ENCODE peak calls at places on chromosomes 3 and 15, in ten cellular contexts. Y, B, C, T, L, V, O, U, X and J are unnamed samples.

GRCh38 chr3:39435006-39435748 is 28.7 kb downstream of the RPSA start:
- DNase-seq in Y (no peak), B (no peak), C (no peak), T (no peak), L (no peak), V (peak; percentile 59), O (no peak), U (no peak), X (no peak), J (peak; percentile 24)

GRCh38 chr3:170320471-170321121 is 36.9 kb upstream of the SKIL start:
- DNase-seq in Y (no peak), B (no peak), C (no peak), T (no peak), L (no peak), V (no peak), O (peak; percentile 71), U (no peak), X (no peak), J (no peak)

GRCh38 chr15:64697911-64698369 is 77.4 kb downstream of the RBPMS2 start:
- DNase-seq in Y (no peak), B (peak; percentile 20), C (no peak), T (no peak), L (no peak), V (no peak), O (no peak), U (no peak), X (no peak), J (no peak)

GRCh38 chr15:55389276-55389631 is 18.9 kb downstream of the CCPG1 start:
- DNase-seq in Y (no peak), B (peak; percentile 80), C (peak; percentile 33), T (no peak), L (no peak), V (no peak), O (no peak), U (no peak), X (no peak), J (no peak)

GRCh38 chr3:78878789-78879515 is 888.8 kb downstream of the ROBO1 start:
- DNase-seq in Y (no peak), B (peak; percentile 26), C (no peak), T (no peak), L (no peak), V (no peak), O (no peak), U (no peak), X (no peak), J (no peak)

GRCh38 chr3:185205865-185206264 is 48.0 kb downstream of the EHHADH start:
- DNase-seq in Y (no peak), B (peak; percentile 66), C (no peak), T (no peak), L (no peak), V (no peak), O (no peak), U (no peak), X (no peak), J (no peak)

GRCh38 chr3:171791695-171792082 is 18.6 kb downstream of the PLD1 start:
- DNase-seq in Y (no peak), B (peak; percentile 75), C (no peak), T (no peak), L (no peak), V (no peak), O (no peak), U (no peak), X (no peak), J (no peak)

GRCh38 chr3:14248849-14249523 is 70.4 kb downstream of the LSM3 start:
- DNase-seq in Y (no peak), B (no peak), C (no peak), T (peak; percentile 42), L (peak; percentile 93), V (peak; percentile 72), O (no peak), U (no peak), X (no peak), J (no peak)

GRCh38 chr3:57164217-57164605 is 942 bp downstream of the IL17RD start:
- DNase-seq in Y (no peak), B (no peak), C (no peak), T (no peak), L (peak; percentile 81), V (peak; percentile 57), O (peak; percentile 55), U (no peak), X (no peak), J (no peak)

DNA sequence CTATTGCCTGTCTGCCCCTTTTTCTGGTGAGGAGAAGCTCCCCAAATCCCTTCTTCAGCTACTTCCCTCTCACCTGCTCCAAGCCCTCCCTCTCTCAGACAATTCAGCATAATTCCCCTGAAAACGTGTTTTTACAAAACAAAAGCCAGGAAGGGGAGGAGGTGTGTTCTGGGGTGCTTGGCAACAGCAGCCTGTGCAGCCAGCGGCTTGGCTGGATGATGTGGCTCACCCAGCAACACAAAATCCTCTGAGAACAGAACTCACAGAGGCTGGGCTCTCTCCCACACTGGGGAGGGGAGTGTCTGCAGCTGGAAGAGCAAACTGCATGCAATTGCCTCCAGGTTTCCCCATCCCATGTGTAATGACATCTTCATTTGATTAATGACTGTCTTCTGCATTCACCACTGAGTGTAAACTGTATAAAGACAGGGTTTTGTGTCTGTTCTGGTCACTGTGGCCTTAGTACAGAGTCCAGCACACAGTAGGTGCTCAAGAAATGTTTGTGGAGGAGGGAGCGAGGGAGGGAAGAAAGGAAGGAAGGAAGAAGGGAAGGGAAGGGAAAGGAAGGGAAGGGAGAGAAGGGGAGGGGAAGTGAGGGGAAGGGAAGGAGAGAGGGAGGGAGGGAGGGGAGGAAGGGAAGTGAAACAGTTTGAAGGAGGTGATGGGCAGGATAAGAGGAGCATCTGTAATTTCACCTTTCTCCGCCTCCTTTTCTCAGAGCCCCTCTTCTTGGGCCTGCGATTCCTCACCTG is 70.1 kb upstream of the GLCE start:
- DNase-seq in Y (no peak), B (no peak), C (no peak), T (peak; percentile 40), L (no peak), V (no peak), O (peak; percentile 83), U (no peak), X (no peak), J (peak; percentile 34)
- H3K4me1 ChIP-seq in Y (peaks cover 26% of the 10 kb centered on the region), B (peaks cover 38% of the 10 kb centered on the region), C (peaks cover 51% of the 10 kb centered on the region), T (peaks cover 8% of the 10 kb centered on the region), L (peaks cover 3% of the 10 kb centered on the region), V (no peaks in the 10 kb centered on the region), O (peaks cover 36% of the 10 kb centered on the region), U (peaks cover 1% of the 10 kb centered on the region), X (no peaks in the 10 kb centered on the region), J (peaks cover 13% of the 10 kb centered on the region)

GRCh38 chr3:38003817-38004414 is 13.3 kb downstream of the VILL start:
- DNase-seq in Y (no peak), B (no peak), C (no peak), T (no peak), L (peak; percentile 65), V (no peak), O (no peak), U (no peak), X (peak; percentile 58), J (no peak)
- H3K4me3 ChIP-seq in Y (no peak overlapping the region), B (no peak overlapping the region), C (no peak overlapping the region), T (no peak overlapping the region), L (no peak overlapping the region), V (no peak overlapping the region), O (no peak overlapping the region), U (no peak overlapping the region), X (no peak overlapping the region), J (no peak overlapping the region)

GRCh38 chr3:25648107-25648535 is 16.6 kb downstream of the TOP2B start:
- DNase-seq in Y (peak; percentile 77), B (peak; percentile 95), C (peak; percentile 48), T (peak; percentile 86), L (no peak), V (peak; percentile 55), O (peak; percentile 97), U (peak; percentile 84), X (no peak), J (peak; percentile 70)
- TF ChIP-seq CTCF in Y (peak; percentile 92), B (peak; percentile 95), C (peak; percentile 85), T (peak; percentile 92), L (peak; percentile 91), V (peak; percentile 71), O (peak; percentile 99), U (peak; percentile 93), X (peak; percentile 94), J (peak; percentile 83)

DNA sequence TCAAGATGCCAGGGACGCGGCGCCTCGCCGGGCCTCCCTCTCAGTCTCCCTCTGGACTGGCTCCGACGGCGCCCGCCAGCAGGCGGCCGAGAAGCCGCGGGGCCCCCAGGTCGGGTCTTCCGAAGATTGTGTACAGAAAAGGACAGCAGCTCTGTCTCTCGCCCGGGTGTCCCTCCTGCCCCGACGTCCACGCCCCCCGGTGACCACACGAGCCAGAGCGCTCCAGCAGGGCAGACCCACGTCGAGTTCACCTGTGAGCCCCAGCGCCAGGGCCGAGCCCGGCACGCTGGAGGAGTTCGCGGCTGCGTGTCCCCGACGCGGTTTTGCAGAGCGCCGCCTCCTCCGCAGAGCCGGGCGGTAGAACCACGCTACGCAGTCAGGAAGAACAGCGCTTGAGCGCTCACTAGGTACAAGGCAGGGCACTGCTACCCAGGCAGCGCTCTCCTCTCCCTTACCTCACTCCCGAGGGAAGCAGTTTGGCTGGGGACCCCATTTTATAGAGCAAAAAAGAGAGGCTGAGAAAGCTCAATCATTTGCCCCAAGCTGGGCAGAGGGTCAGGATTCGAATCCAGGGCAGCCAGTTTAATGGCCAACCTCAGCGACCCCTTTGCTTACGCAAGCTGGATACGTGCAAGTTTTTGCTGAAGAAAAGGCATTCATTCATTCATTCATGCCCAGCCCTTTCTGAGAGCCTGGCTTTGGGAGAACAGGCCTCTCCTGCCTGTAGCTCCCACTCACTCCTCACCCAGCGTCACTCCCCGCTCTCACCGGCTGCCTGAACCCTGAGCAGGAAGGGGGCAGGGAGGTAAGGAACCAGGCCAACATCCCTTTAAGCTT is 3.0 kb upstream of the TLE3 start:
- DNase-seq in Y (peak; percentile 27), B (peak; percentile 65), C (peak; percentile 58), T (peak; percentile 51), L (peak; percentile 90), V (peak; percentile 59), O (peak; percentile 84), U (peak; percentile 54), X (peak; percentile 80), J (peak; percentile 69)
- H3K4me1 ChIP-seq in Y (peaks cover 50% of the 10 kb centered on the region), B (peaks cover 21% of the 10 kb centered on the region), C (peaks cover 43% of the 10 kb centered on the region), T (peaks cover 70% of the 10 kb centered on the region), L (peaks cover 13% of the 10 kb centered on the region), V (peaks cover 9% of the 10 kb centered on the region), O (peaks cover 4% of the 10 kb centered on the region), U (peaks cover 11% of the 10 kb centered on the region), X (peaks cover 30% of the 10 kb centered on the region), J (peaks cover 9% of the 10 kb centered on the region)

GRCh38 chr3:152301745-152302181 is 33.0 kb downstream of the MBNL1 start:
- DNase-seq in Y (no peak), B (no peak), C (no peak), T (no peak), L (no peak), V (no peak), O (no peak), U (no peak), X (no peak), J (no peak)
- H3K4me3 ChIP-seq in Y (no peak overlapping the region), B (no peak overlapping the region), C (no peak overlapping the region), T (no peak overlapping the region), L (peak overlapping the region; percentile 68), V (no peak overlapping the region), O (no peak overlapping the region), U (no peak overlapping the region), X (peak overlapping the region; percentile 21), J (peak overlapping the region; percentile 7)

DNA sequence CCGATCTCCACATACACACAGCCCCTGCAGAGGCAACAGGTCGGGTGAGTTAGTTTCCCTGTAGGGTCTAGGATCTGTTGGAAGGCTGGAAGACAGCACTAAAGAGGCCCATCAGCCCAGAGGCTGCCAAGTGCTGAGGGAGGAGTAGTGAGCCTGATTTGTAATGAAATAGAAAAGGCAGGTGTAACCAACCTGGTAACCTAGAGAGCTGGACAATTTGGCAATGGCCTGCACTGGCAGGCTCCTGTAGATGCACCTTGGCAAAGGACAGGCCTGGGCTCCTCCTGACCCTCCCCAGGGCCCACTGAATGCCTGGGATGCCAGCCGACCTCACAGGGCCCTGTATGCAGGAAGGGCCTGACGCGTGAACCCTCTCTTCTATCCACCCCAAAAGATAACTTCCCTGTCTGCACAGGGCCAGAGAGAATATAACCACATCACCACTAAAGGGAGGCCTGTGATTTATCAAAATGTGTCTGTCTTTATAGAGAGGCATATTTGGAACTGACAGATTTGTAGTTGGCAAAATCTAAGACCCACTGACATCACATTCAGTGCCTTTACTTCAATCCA is 225.1 kb upstream of the CHRNA7 start:
- DNase-seq in Y (no peak), B (no peak), C (no peak), T (no peak), L (no peak), V (no peak), O (no peak), U (no peak), X (no peak), J (no peak)
- TF ChIP-seq CTCF in Y (no peak), B (no peak), C (no peak), T (no peak), L (no peak), V (no peak), O (no peak), U (no peak), X (no peak), J (no peak)